ENCODE peak calls at places on chromosome 16, in eight cellular contexts. One of them, this sample, is unnamed.

GRCh38 chr16:79213214-79213613 is 387.3 kb downstream of the MAF start:
- DNase-seq in neuronal stem cell: no peak
- DNase-seq in fibroblast of pulmonary artery: no peak
- DNase-seq in astrocyte: no peak
- DNase-seq in HAP-1: no peak
- DNase-seq in cardiac fibroblast: no peak
- DNase-seq in IMR-90: no peak
- DNase-seq in fibroblast of mammary gland: no peak
- DNase-seq in this sample: no peak

GRCh38 chr16:12245923-12246290 is 269.4 kb downstream of the SNX29 start:
- DNase-seq in neuronal stem cell: no peak
- DNase-seq in fibroblast of pulmonary artery: no peak
- DNase-seq in astrocyte: no peak
- DNase-seq in HAP-1: no peak
- DNase-seq in cardiac fibroblast: no peak
- DNase-seq in IMR-90: no peak
- DNase-seq in fibroblast of mammary gland: no peak
- DNase-seq in this sample: no peak

GRCh38 chr16:1790611-1791255 is 2.8 kb downstream of the IGFALS start:
- DNase-seq in neuronal stem cell: no peak
- DNase-seq in fibroblast of pulmonary artery: no peak
- DNase-seq in astrocyte: no peak
- DNase-seq in HAP-1: no peak
- DNase-seq in cardiac fibroblast: no peak
- DNase-seq in IMR-90: no peak
- DNase-seq in fibroblast of mammary gland: no peak
- DNase-seq in this sample: no peak

GRCh38 chr16:3810198-3810664 is 70.3 kb downstream of the CREBBP start:
- DNase-seq in neuronal stem cell: no peak
- DNase-seq in fibroblast of pulmonary artery: no peak
- DNase-seq in astrocyte: no peak
- DNase-seq in HAP-1: no peak
- DNase-seq in cardiac fibroblast: no peak
- DNase-seq in IMR-90: no peak
- DNase-seq in fibroblast of mammary gland: no peak
- DNase-seq in this sample: no peak

GRCh38 chr16:68668266-68668665 is 23.2 kb downstream of the CDH3 start:
- DNase-seq in neuronal stem cell: no peak
- DNase-seq in fibroblast of pulmonary artery: no peak
- DNase-seq in astrocyte: no peak
- DNase-seq in HAP-1: no peak
- DNase-seq in cardiac fibroblast: no peak
- DNase-seq in IMR-90: peak
- DNase-seq in fibroblast of mammary gland: no peak
- DNase-seq in this sample: no peak

GRCh38 chr16:11613381-11614303 is 26.9 kb upstream of the LITAF start:
- DNase-seq in neuronal stem cell: no peak
- DNase-seq in fibroblast of pulmonary artery: peak
- DNase-seq in astrocyte: no peak
- DNase-seq in HAP-1: no peak
- DNase-seq in cardiac fibroblast: peak
- DNase-seq in IMR-90: no peak
- DNase-seq in fibroblast of mammary gland: no peak
- DNase-seq in this sample: no peak

GRCh38 chr16:11087691-11088431 is 143.5 kb downstream of the CLEC16A start:
- DNase-seq in neuronal stem cell: no peak
- DNase-seq in fibroblast of pulmonary artery: no peak
- DNase-seq in astrocyte: peak
- DNase-seq in HAP-1: no peak
- DNase-seq in cardiac fibroblast: no peak
- DNase-seq in IMR-90: peak
- DNase-seq in fibroblast of mammary gland: no peak
- DNase-seq in this sample: no peak

GRCh38 chr16:10138881-10139280 is 43.3 kb downstream of the GRIN2A start:
- DNase-seq in neuronal stem cell: no peak
- DNase-seq in fibroblast of pulmonary artery: no peak
- DNase-seq in astrocyte: no peak
- DNase-seq in HAP-1: no peak
- DNase-seq in cardiac fibroblast: no peak
- DNase-seq in IMR-90: no peak
- DNase-seq in fibroblast of mammary gland: no peak
- DNase-seq in this sample: no peak

GRCh38 chr16:55502801-55503366 is 6.0 kb upstream of the LPCAT2 start:
- DNase-seq in neuronal stem cell: no peak
- DNase-seq in fibroblast of pulmonary artery: peak
- DNase-seq in astrocyte: peak
- DNase-seq in HAP-1: peak
- DNase-seq in cardiac fibroblast: peak
- DNase-seq in IMR-90: peak
- DNase-seq in fibroblast of mammary gland: peak
- DNase-seq in this sample: peak

GRCh38 chr16:6193718-6194117 is 1096.1 kb upstream of the EEF2KMT start:
- DNase-seq in neuronal stem cell: peak
- DNase-seq in fibroblast of pulmonary artery: peak
- DNase-seq in astrocyte: peak
- DNase-seq in HAP-1: no peak
- DNase-seq in cardiac fibroblast: no peak
- DNase-seq in IMR-90: no peak
- DNase-seq in fibroblast of mammary gland: no peak
- DNase-seq in this sample: no peak

GRCh38 chr16:4612977-4613635 is 1.6 kb downstream of the UBALD1 start:
- DNase-seq in neuronal stem cell: no peak
- DNase-seq in fibroblast of pulmonary artery: no peak
- DNase-seq in astrocyte: no peak
- DNase-seq in HAP-1: no peak
- DNase-seq in cardiac fibroblast: no peak
- DNase-seq in IMR-90: no peak
- DNase-seq in fibroblast of mammary gland: no peak
- DNase-seq in this sample: no peak

GRCh38 chr16:30185683-30186421 is 2.5 kb downstream of the CORO1A start:
- DNase-seq in neuronal stem cell: no peak
- DNase-seq in fibroblast of pulmonary artery: no peak
- DNase-seq in astrocyte: no peak
- DNase-seq in HAP-1: no peak
- DNase-seq in cardiac fibroblast: no peak
- DNase-seq in IMR-90: no peak
- DNase-seq in fibroblast of mammary gland: no peak
- DNase-seq in this sample: no peak

GRCh38 chr16:72769876-72770275 is 278.1 kb downstream of the ZFHX3 start:
- DNase-seq in neuronal stem cell: no peak
- DNase-seq in fibroblast of pulmonary artery: peak
- DNase-seq in astrocyte: no peak
- DNase-seq in HAP-1: no peak
- DNase-seq in cardiac fibroblast: no peak
- DNase-seq in IMR-90: no peak
- DNase-seq in fibroblast of mammary gland: no peak
- DNase-seq in this sample: peak

GRCh38 chr16:70767377-70768204 is 33.4 kb downstream of the VAC14 start:
- DNase-seq in neuronal stem cell: no peak
- DNase-seq in fibroblast of pulmonary artery: no peak
- DNase-seq in astrocyte: no peak
- DNase-seq in HAP-1: no peak
- DNase-seq in cardiac fibroblast: no peak
- DNase-seq in IMR-90: no peak
- DNase-seq in fibroblast of mammary gland: peak
- DNase-seq in this sample: peak

DNA sequence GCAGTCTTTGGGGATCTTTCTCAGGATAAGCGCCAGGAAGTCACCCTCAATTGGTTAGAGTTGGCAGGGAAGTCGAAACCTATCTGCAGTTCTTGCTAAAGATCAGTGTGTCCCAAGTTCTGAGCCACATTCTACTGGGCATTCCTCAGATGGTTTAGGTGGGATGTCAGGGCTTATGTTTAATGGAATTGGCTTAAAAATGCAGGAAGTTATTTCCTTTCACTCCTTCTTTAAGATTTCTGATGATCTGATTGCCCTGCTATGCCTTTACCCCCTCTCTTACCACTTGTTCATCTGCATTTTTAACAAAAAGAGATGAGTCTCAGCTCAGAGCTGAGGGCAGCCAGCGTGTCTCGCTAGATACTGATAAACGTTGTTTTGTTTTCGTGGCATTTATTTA is 30.8 kb downstream of the FOXL1 start:
- DNase-seq in neuronal stem cell: no peak
- DNase-seq in fibroblast of pulmonary artery: peak
- DNase-seq in astrocyte: peak
- DNase-seq in HAP-1: no peak
- DNase-seq in cardiac fibroblast: peak
- DNase-seq in IMR-90: peak
- DNase-seq in fibroblast of mammary gland: peak
- DNase-seq in this sample: peak
- H3K4me3 ChIP-seq in neuronal stem cell: no peak
- H3K4me3 ChIP-seq in fibroblast of pulmonary artery: no peak
- H3K4me3 ChIP-seq in astrocyte: no peak
- H3K4me3 ChIP-seq in HAP-1: no peak
- H3K4me3 ChIP-seq in cardiac fibroblast: no peak
- H3K4me3 ChIP-seq in IMR-90: no peak
- H3K4me3 ChIP-seq in fibroblast of mammary gland: no peak
- H3K4me3 ChIP-seq in this sample: no peak

GRCh38 chr16:64470916-64471315 is 650.9 kb downstream of the CDH11 start:
- DNase-seq in neuronal stem cell: no peak
- DNase-seq in fibroblast of pulmonary artery: peak
- DNase-seq in astrocyte: peak
- DNase-seq in HAP-1: no peak
- DNase-seq in cardiac fibroblast: no peak
- DNase-seq in IMR-90: no peak
- DNase-seq in fibroblast of mammary gland: no peak
- DNase-seq in this sample: peak

GRCh38 chr16:64478258-64478906 is 643.5 kb downstream of the CDH11 start:
- DNase-seq in neuronal stem cell: no peak
- DNase-seq in fibroblast of pulmonary artery: peak
- DNase-seq in astrocyte: peak
- DNase-seq in HAP-1: no peak
- DNase-seq in cardiac fibroblast: peak
- DNase-seq in IMR-90: peak
- DNase-seq in fibroblast of mammary gland: peak
- DNase-seq in this sample: peak

GRCh38 chr16:64481497-64481896 is 640.4 kb downstream of the CDH11 start:
- DNase-seq in neuronal stem cell: no peak
- DNase-seq in fibroblast of pulmonary artery: no peak
- DNase-seq in astrocyte: no peak
- DNase-seq in HAP-1: no peak
- DNase-seq in cardiac fibroblast: no peak
- DNase-seq in IMR-90: no peak
- DNase-seq in fibroblast of mammary gland: no peak
- DNase-seq in this sample: no peak

GRCh38 chr16:64469906-64470702 is 651.8 kb downstream of the CDH11 start:
- DNase-seq in neuronal stem cell: no peak
- DNase-seq in fibroblast of pulmonary artery: peak
- DNase-seq in astrocyte: no peak
- DNase-seq in HAP-1: no peak
- DNase-seq in cardiac fibroblast: peak
- DNase-seq in IMR-90: no peak
- DNase-seq in fibroblast of mammary gland: no peak
- DNase-seq in this sample: peak

DNA sequence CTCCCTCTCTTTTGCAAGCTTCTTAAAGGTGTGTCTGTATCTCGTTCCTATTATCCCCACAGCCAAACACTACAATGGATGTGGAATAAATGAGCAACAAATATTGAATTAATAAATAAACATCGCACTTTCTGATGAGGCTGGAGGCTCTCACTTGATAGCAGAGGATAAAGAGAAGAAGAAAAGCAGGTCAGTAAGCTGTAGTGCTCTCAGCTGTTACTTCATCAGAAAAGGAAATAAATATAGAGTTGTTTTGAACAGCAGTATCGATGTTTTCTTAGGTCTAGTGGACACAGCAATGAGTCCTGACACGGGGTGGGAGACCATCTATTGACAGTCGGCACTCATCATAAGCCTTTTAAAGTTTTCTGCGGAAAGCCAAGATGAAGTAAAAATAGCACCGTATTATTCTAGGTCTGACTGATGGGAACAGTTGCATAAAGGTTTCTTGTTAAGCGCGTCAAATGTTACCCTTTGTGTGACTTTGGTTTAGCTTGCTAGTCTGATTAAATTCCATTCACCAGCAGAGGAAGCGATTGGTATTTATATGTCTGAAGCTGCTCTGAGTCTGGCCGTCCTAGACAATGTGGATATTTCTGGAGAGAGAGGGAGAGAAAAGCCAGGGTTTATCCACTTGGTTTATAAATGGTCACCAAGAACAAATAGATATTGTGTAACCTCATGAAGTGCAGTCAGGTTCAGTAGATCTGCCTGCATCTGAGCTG is 646.1 kb downstream of the CDH11 start:
- DNase-seq in neuronal stem cell: no peak
- DNase-seq in fibroblast of pulmonary artery: peak
- DNase-seq in astrocyte: peak
- DNase-seq in HAP-1: no peak
- DNase-seq in cardiac fibroblast: peak
- DNase-seq in IMR-90: peak
- DNase-seq in fibroblast of mammary gland: no peak
- DNase-seq in this sample: peak
- H3K4me3 ChIP-seq in neuronal stem cell: no peak
- H3K4me3 ChIP-seq in fibroblast of pulmonary artery: no peak
- H3K4me3 ChIP-seq in astrocyte: no peak
- H3K4me3 ChIP-seq in HAP-1: no peak
- H3K4me3 ChIP-seq in cardiac fibroblast: no peak
- H3K4me3 ChIP-seq in IMR-90: no peak
- H3K4me3 ChIP-seq in fibroblast of mammary gland: no peak
- H3K4me3 ChIP-seq in this sample: no peak

GRCh38 chr16:89711601-89712475 is 8.9 kb downstream of the VPS9D1 start:
- DNase-seq in neuronal stem cell: no peak
- DNase-seq in fibroblast of pulmonary artery: peak
- DNase-seq in astrocyte: no peak
- DNase-seq in HAP-1: peak
- DNase-seq in cardiac fibroblast: peak
- DNase-seq in IMR-90: peak
- DNase-seq in fibroblast of mammary gland: peak
- DNase-seq in this sample: peak
- H3K4me3 ChIP-seq in neuronal stem cell: peak
- H3K4me3 ChIP-seq in fibroblast of pulmonary artery: peak
- H3K4me3 ChIP-seq in astrocyte: peak
- H3K4me3 ChIP-seq in HAP-1: peak
- H3K4me3 ChIP-seq in cardiac fibroblast: peak
- H3K4me3 ChIP-seq in IMR-90: peak
- H3K4me3 ChIP-seq in fibroblast of mammary gland: peak
- H3K4me3 ChIP-seq in this sample: peak

GRCh38 chr16:53043986-53044571 is 8.6 kb downstream of the CHD9NB start:
- DNase-seq in neuronal stem cell: peak
- DNase-seq in fibroblast of pulmonary artery: no peak
- DNase-seq in astrocyte: no peak
- DNase-seq in HAP-1: no peak
- DNase-seq in cardiac fibroblast: no peak
- DNase-seq in IMR-90: no peak
- DNase-seq in fibroblast of mammary gland: no peak
- DNase-seq in this sample: no peak
- H3K4me3 ChIP-seq in neuronal stem cell: peak
- H3K4me3 ChIP-seq in fibroblast of pulmonary artery: peak
- H3K4me3 ChIP-seq in astrocyte: no peak
- H3K4me3 ChIP-seq in HAP-1: no peak
- H3K4me3 ChIP-seq in cardiac fibroblast: no peak
- H3K4me3 ChIP-seq in IMR-90: no peak
- H3K4me3 ChIP-seq in fibroblast of mammary gland: no peak
- H3K4me3 ChIP-seq in this sample: no peak